ENCODE peak calls at places on chromosomes 7 and 10, in nine cellular contexts. P is NCI-H345; Q is stimulated activated CD4-positive, alpha-beta T cell treated with anti-CD3 and anti-CD28 coated beads, Interleukin-4, amount 100 ng/mL, for 48 hours; R is GM03348; H is islet precursor cell; I is GM06990; G is sigmoid colon; X is right lobe of liver; Z is stimulated activated naive CD8-positive, alpha-beta T cell treated with anti-CD3 and anti-CD28 coated beads, Interleukin-15, amount 100 ng/mL, for 72 hours. D is an unnamed sample.

GRCh38 chr7:38671901-38672559 is 40.9 kb upstream of the AMPH start:
- DNase-seq in P (no peak), Q (no peak), R (no peak), H (no peak), I (no peak), G (no peak), X (no peak), Z (no peak), D (no peak)

GRCh38 chr7:157362729-157363128 is 25.9 kb downstream of the DNAJB6 start:
- DNase-seq in P (no peak), Q (no peak), R (no peak), H (no peak), I (no peak), G (no peak), X (no peak), Z (no peak), D (no peak)

GRCh38 chr10:71086439-71087080 is 125.8 kb upstream of the UNC5B start:
- DNase-seq in P (no peak), Q (no peak), R (no peak), H (peak), I (no peak), G (peak), X (no peak), Z (no peak), D (peak)

GRCh38 chr7:150755473-150756099 is 18.4 kb downstream of the GIMAP5 start:
- DNase-seq in P (no peak), Q (peak), R (no peak), H (no peak), I (peak), G (no peak), X (no peak), Z (peak), D (no peak)

GRCh38 chr10:51691135-51691534 is 8.3 kb downstream of the CSTF2T start:
- DNase-seq in P (no peak), Q (no peak), R (no peak), H (peak), I (no peak), G (no peak), X (no peak), Z (no peak), D (no peak)

GRCh38 chr7:43693687-43694398 is 35.5 kb downstream of the COA1 start:
- DNase-seq in P (no peak), Q (no peak), R (peak), H (no peak), I (no peak), G (no peak), X (no peak), Z (no peak), D (no peak)

GRCh38 chr7:116876664-116877442 is 14.5 kb downstream of the CAPZA2 start:
- DNase-seq in P (no peak), Q (no peak), R (no peak), H (no peak), I (no peak), G (no peak), X (peak), Z (no peak), D (no peak)

GRCh38 chr10:84944187-84944586 is 615.8 kb downstream of the CCSER2 start:
- DNase-seq in P (no peak), Q (no peak), R (no peak), H (no peak), I (no peak), G (no peak), X (no peak), Z (no peak), D (no peak)

GRCh38 chr7:3301831-3302618 is 973 bp downstream of the SDK1 start:
- DNase-seq in P (peak), Q (no peak), R (peak), H (peak), I (no peak), G (peak), X (peak), Z (peak), D (peak)

GRCh38 chr7:75991531-75992082 is 2.8 kb downstream of the TMEM120A start:
- DNase-seq in P (no peak), Q (no peak), R (no peak), H (no peak), I (no peak), G (no peak), X (no peak), Z (no peak), D (no peak)

GRCh38 chr10:104011904-104012303 is 45.0 kb downstream of the SLK start:
- DNase-seq in P (no peak), Q (no peak), R (no peak), H (no peak), I (no peak), G (no peak), X (no peak), Z (no peak), D (no peak)

GRCh38 chr10:131933016-131933694 is 32.3 kb downstream of the PPP2R2D start:
- DNase-seq in P (no peak), Q (no peak), R (no peak), H (no peak), I (no peak), G (peak), X (no peak), Z (no peak), D (no peak)

GRCh38 chr10:6228010-6228511 is 25.3 kb downstream of the PFKFB3 start:
- DNase-seq in P (no peak), Q (no peak), R (no peak), H (peak), I (no peak), G (no peak), X (no peak), Z (no peak), D (no peak)

GRCh38 chr7:151586531-151587270 is 67.0 kb upstream of the RHEB start:
- DNase-seq in P (no peak), Q (no peak), R (no peak), H (no peak), I (no peak), G (no peak), X (no peak), Z (no peak), D (no peak)

GRCh38 chr10:87850742-87851205 is 12.6 kb downstream of the KLLN start:
- DNase-seq in P (peak), Q (no peak), R (peak), H (peak), I (no peak), G (peak), X (peak), Z (peak), D (no peak)

GRCh38 chr7:65509368-65510186 is 135.9 kb downstream of the ZNF92 start:
- DNase-seq in P (no peak), Q (no peak), R (no peak), H (peak), I (peak), G (peak), X (no peak), Z (no peak), D (peak)

GRCh38 chr7:106344861-106345260 is 60.1 kb upstream of the NAMPT start:
- DNase-seq in P (no peak), Q (no peak), R (no peak), H (no peak), I (no peak), G (no peak), X (no peak), Z (no peak), D (no peak)

GRCh38 chr7:123747089-123747488 is 1.7 kb downstream of the WASL start:
- DNase-seq in P (no peak), Q (no peak), R (no peak), H (no peak), I (no peak), G (no peak), X (no peak), Z (no peak), D (no peak)

GRCh38 chr10:6753644-6754043 is 173.6 kb upstream of the PRKCQ start:
- DNase-seq in P (no peak), Q (no peak), R (no peak), H (peak), I (no peak), G (no peak), X (no peak), Z (no peak), D (no peak)

GRCh38 chr10:124522903-124523260 is 61.3 kb downstream of the LHPP start:
- DNase-seq in P (peak), Q (no peak), R (no peak), H (peak), I (no peak), G (peak), X (no peak), Z (no peak), D (no peak)

GRCh38 chr7:99791667-99792356 is 7.8 kb upstream of the CYP3A4 start:
- DNase-seq in P (no peak), Q (no peak), R (no peak), H (no peak), I (no peak), G (no peak), X (no peak), Z (no peak), D (no peak)

D was measured in H1.